ENCODE peak calls at places on chromosome 20, in six cellular contexts. R is DMS153; K is T-helper 2 cell; F is naive thymus-derived CD4-positive, alpha-beta T cell; O is stomach; J is A172. Y is an unnamed sample.

GRCh38 chr20:22711981-22712755 is 127.8 kb upstream of the FOXA2 start:
- DNase-seq in F (no peak), J (no peak), K (no peak), R (no peak), O (no peak), Y (no peak)

GRCh38 chr20:48567145-48567544 is 260.7 kb downstream of the PREX1 start:
- DNase-seq in F (no peak), J (no peak), O (no peak), R (no peak), K (no peak), Y (no peak)

GRCh38 chr20:43237651-43238050 is 47.9 kb upstream of the PTPRT start:
- DNase-seq in F (no peak), O (no peak), R (no peak), K (no peak), J (no peak), Y (no peak)

GRCh38 chr20:48155231-48155630 is 369.9 kb upstream of the SULF2 start:
- DNase-seq in F (no peak), J (no peak), R (peak; percentile 91), K (no peak), O (no peak), Y (no peak)

GRCh38 chr20:19252670-19253120 is 40.3 kb downstream of the SLC24A3 start:
- DNase-seq in J (no peak), R (no peak), K (no peak), O (no peak), F (no peak), Y (no peak)

GRCh38 chr20:2612073-2612472 is 40.4 kb upstream of the NOP56 start:
- DNase-seq in F (no peak), J (no peak), O (no peak), K (no peak), R (no peak), Y (no peak)

GRCh38 chr20:23652926-23653325 is 15.2 kb upstream of the CST3 start:
- DNase-seq in F (no peak), J (no peak), O (no peak), R (no peak), K (no peak), Y (no peak)

GRCh38 chr20:642398-643174 is 10.4 kb downstream of the SRXN1 start:
- DNase-seq in K (no peak), O (no peak), R (no peak), J (no peak), F (no peak), Y (no peak)

GRCh38 chr20:15799871-15800270 is 773.4 kb downstream of the KIF16B start:
- DNase-seq in F (no peak), O (no peak), R (no peak), J (peak; percentile 45), K (no peak), Y (no peak)

GRCh38 chr20:63246490-63247284 is 7.6 kb downstream of the NKAIN4 start:
- DNase-seq in O (no peak), F (no peak), J (no peak), K (no peak), R (no peak), Y (no peak)

GRCh38 chr20:57543754-57544153 is 17.2 kb upstream of the PCK1 start:
- DNase-seq in O (no peak), J (no peak), R (no peak), F (no peak), K (no peak), Y (no peak)

GRCh38 chr20:59776626-59777320 is 156.7 kb downstream of the SYCP2 start:
- DNase-seq in K (no peak), J (no peak), F (no peak), R (no peak), O (no peak), Y (no peak)

GRCh38 chr20:44683263-44684046 is 31.7 kb upstream of the CCN5 start:
- DNase-seq in O (peak; percentile 71), K (no peak), F (peak; percentile 48), J (peak; percentile 65), R (peak; percentile 69), Y (peak; percentile 38)

GRCh38 chr20:46562373-46563169 is 12.1 kb upstream of the OCSTAMP start:
- DNase-seq in K (peak; percentile 49), R (peak; percentile 68), J (peak; percentile 62), F (peak; percentile 42), O (peak; percentile 76), Y (peak; percentile 43)